ENCODE peak calls at places on chromosomes 11 and 22, in eight cellular contexts. One of them, this sample, is unnamed.
A peak's percentile ranks its signal among the peaks of the same experiment; 100 is the strongest.

GRCh38 chr11:125110996-125111340 is 458 bp downstream of the TMEM218 start:
- DNase-seq in activated CD4-positive, alpha-beta T cell treated with anti-CD3 and anti-CD28 coated beads, Interleukin-2, amount 50 U/mL, for 48 hours: peak; percentile 25
- DNase-seq in fibroblast of pulmonary artery: no peak
- DNase-seq in endothelial cell of umbilical vein: no peak
- DNase-seq in fibroblast of lung: no peak
- DNase-seq in Ammon's horn: peak; percentile 35
- DNase-seq in HCEC 1CT: peak; percentile 3
- DNase-seq in RPMI7951: peak; percentile 18
- DNase-seq in this sample: peak; percentile 18

GRCh38 chr11:76607431-76607830 is 63.1 kb downstream of the LRRC32 start:
- DNase-seq in fibroblast of lung: no peak
- DNase-seq in RPMI7951: no peak
- DNase-seq in Ammon's horn: no peak
- DNase-seq in endothelial cell of umbilical vein: no peak
- DNase-seq in fibroblast of pulmonary artery: no peak
- DNase-seq in HCEC 1CT: no peak
- DNase-seq in activated CD4-positive, alpha-beta T cell treated with anti-CD3 and anti-CD28 coated beads, Interleukin-2, amount 50 U/mL, for 48 hours: no peak
- DNase-seq in this sample: no peak

GRCh38 chr22:29022101-29022817 is 39.4 kb downstream of the C22orf31 start:
- DNase-seq in Ammon's horn: no peak
- DNase-seq in RPMI7951: no peak
- DNase-seq in HCEC 1CT: no peak
- DNase-seq in activated CD4-positive, alpha-beta T cell treated with anti-CD3 and anti-CD28 coated beads, Interleukin-2, amount 50 U/mL, for 48 hours: no peak
- DNase-seq in fibroblast of pulmonary artery: no peak
- DNase-seq in endothelial cell of umbilical vein: no peak
- DNase-seq in fibroblast of lung: no peak
- DNase-seq in this sample: no peak

GRCh38 chr22:49664371-49664881 is 163.2 kb downstream of the BRD1 start:
- DNase-seq in Ammon's horn: peak; percentile 69
- DNase-seq in endothelial cell of umbilical vein: no peak
- DNase-seq in RPMI7951: no peak
- DNase-seq in fibroblast of lung: no peak
- DNase-seq in HCEC 1CT: no peak
- DNase-seq in activated CD4-positive, alpha-beta T cell treated with anti-CD3 and anti-CD28 coated beads, Interleukin-2, amount 50 U/mL, for 48 hours: no peak
- DNase-seq in fibroblast of pulmonary artery: no peak
- DNase-seq in this sample: no peak

GRCh38 chr11:73258104-73258684 is 13.9 kb upstream of the P2RY6 start:
- DNase-seq in fibroblast of lung: no peak
- DNase-seq in endothelial cell of umbilical vein: no peak
- DNase-seq in HCEC 1CT: no peak
- DNase-seq in activated CD4-positive, alpha-beta T cell treated with anti-CD3 and anti-CD28 coated beads, Interleukin-2, amount 50 U/mL, for 48 hours: no peak
- DNase-seq in fibroblast of pulmonary artery: no peak
- DNase-seq in Ammon's horn: peak; percentile 34
- DNase-seq in RPMI7951: no peak
- DNase-seq in this sample: no peak

GRCh38 chr11:66866007-66866406 is 9.1 kb downstream of the LRFN4 start:
- DNase-seq in HCEC 1CT: no peak
- DNase-seq in fibroblast of lung: no peak
- DNase-seq in Ammon's horn: no peak
- DNase-seq in endothelial cell of umbilical vein: no peak
- DNase-seq in fibroblast of pulmonary artery: no peak
- DNase-seq in RPMI7951: no peak
- DNase-seq in activated CD4-positive, alpha-beta T cell treated with anti-CD3 and anti-CD28 coated beads, Interleukin-2, amount 50 U/mL, for 48 hours: no peak
- DNase-seq in this sample: no peak

GRCh38 chr11:95337175-95337957 is 106.4 kb upstream of the SESN3 start:
- DNase-seq in Ammon's horn: peak; percentile 81
- DNase-seq in endothelial cell of umbilical vein: peak; percentile 53
- DNase-seq in activated CD4-positive, alpha-beta T cell treated with anti-CD3 and anti-CD28 coated beads, Interleukin-2, amount 50 U/mL, for 48 hours: peak; percentile 57
- DNase-seq in RPMI7951: peak; percentile 72
- DNase-seq in fibroblast of lung: peak; percentile 68
- DNase-seq in HCEC 1CT: peak; percentile 5
- DNase-seq in fibroblast of pulmonary artery: peak; percentile 67
- DNase-seq in this sample: peak; percentile 87

GRCh38 chr22:37448521-37449150 is 21.4 kb upstream of the ELFN2 start:
- DNase-seq in endothelial cell of umbilical vein: no peak
- DNase-seq in RPMI7951: no peak
- DNase-seq in Ammon's horn: peak; percentile 29
- DNase-seq in HCEC 1CT: no peak
- DNase-seq in fibroblast of pulmonary artery: no peak
- DNase-seq in fibroblast of lung: no peak
- DNase-seq in activated CD4-positive, alpha-beta T cell treated with anti-CD3 and anti-CD28 coated beads, Interleukin-2, amount 50 U/mL, for 48 hours: no peak
- DNase-seq in this sample: no peak

GRCh38 chr11:116384876-116385275 is 387.9 kb downstream of the BUD13 start:
- DNase-seq in RPMI7951: no peak
- DNase-seq in HCEC 1CT: no peak
- DNase-seq in endothelial cell of umbilical vein: no peak
- DNase-seq in fibroblast of lung: no peak
- DNase-seq in Ammon's horn: no peak
- DNase-seq in fibroblast of pulmonary artery: no peak
- DNase-seq in activated CD4-positive, alpha-beta T cell treated with anti-CD3 and anti-CD28 coated beads, Interleukin-2, amount 50 U/mL, for 48 hours: no peak
- DNase-seq in this sample: no peak

GRCh38 chr11:122226810-122227379 is 110.9 kb upstream of the BLID start:
- DNase-seq in HCEC 1CT: no peak
- DNase-seq in endothelial cell of umbilical vein: no peak
- DNase-seq in fibroblast of lung: no peak
- DNase-seq in activated CD4-positive, alpha-beta T cell treated with anti-CD3 and anti-CD28 coated beads, Interleukin-2, amount 50 U/mL, for 48 hours: no peak
- DNase-seq in fibroblast of pulmonary artery: no peak
- DNase-seq in RPMI7951: peak; percentile 96
- DNase-seq in Ammon's horn: no peak
- DNase-seq in this sample: no peak

GRCh38 chr11:3203221-3204043 is 15.2 kb downstream of the MRGPRG start:
- DNase-seq in Ammon's horn: no peak
- DNase-seq in activated CD4-positive, alpha-beta T cell treated with anti-CD3 and anti-CD28 coated beads, Interleukin-2, amount 50 U/mL, for 48 hours: no peak
- DNase-seq in endothelial cell of umbilical vein: no peak
- DNase-seq in fibroblast of pulmonary artery: no peak
- DNase-seq in fibroblast of lung: no peak
- DNase-seq in RPMI7951: peak; percentile 20
- DNase-seq in HCEC 1CT: no peak
- DNase-seq in this sample: no peak

GRCh38 chr11:20530942-20531703 is 68.3 kb upstream of the SLC6A5 start:
- DNase-seq in Ammon's horn: no peak
- DNase-seq in endothelial cell of umbilical vein: no peak
- DNase-seq in RPMI7951: no peak
- DNase-seq in fibroblast of pulmonary artery: no peak
- DNase-seq in activated CD4-positive, alpha-beta T cell treated with anti-CD3 and anti-CD28 coated beads, Interleukin-2, amount 50 U/mL, for 48 hours: no peak
- DNase-seq in HCEC 1CT: no peak
- DNase-seq in fibroblast of lung: no peak
- DNase-seq in this sample: no peak

GRCh38 chr11:72706579-72706978 is 32.4 kb upstream of the PDE2A start:
- DNase-seq in fibroblast of lung: no peak
- DNase-seq in endothelial cell of umbilical vein: no peak
- DNase-seq in activated CD4-positive, alpha-beta T cell treated with anti-CD3 and anti-CD28 coated beads, Interleukin-2, amount 50 U/mL, for 48 hours: no peak
- DNase-seq in RPMI7951: no peak
- DNase-seq in Ammon's horn: no peak
- DNase-seq in HCEC 1CT: no peak
- DNase-seq in fibroblast of pulmonary artery: no peak
- DNase-seq in this sample: no peak

GRCh38 chr11:119599864-119600593 is 129.0 kb downstream of the NECTIN1 start:
- DNase-seq in RPMI7951: peak; percentile 63
- DNase-seq in fibroblast of lung: no peak
- DNase-seq in activated CD4-positive, alpha-beta T cell treated with anti-CD3 and anti-CD28 coated beads, Interleukin-2, amount 50 U/mL, for 48 hours: no peak
- DNase-seq in endothelial cell of umbilical vein: no peak
- DNase-seq in HCEC 1CT: no peak
- DNase-seq in Ammon's horn: no peak
- DNase-seq in fibroblast of pulmonary artery: no peak
- DNase-seq in this sample: peak; percentile 54

This sample was measured in foreskin keratinocyte.